ENCODE peak calls at places on chromosomes 2 and 18, in eight cellular contexts. One of them, this sample, is unnamed. For H3K27me3, the result is how much of the 10 kb centered on the place peaks cover.

GRCh38 chr2:235460548-235461047 is 33.2 kb upstream of the AGAP1 start:
- DNase-seq in HCT116: no peak
- DNase-seq in fibroblast of lung: no peak
- DNase-seq in CD4-positive, alpha-beta T cell: no peak
- DNase-seq in adrenal gland: no peak
- DNase-seq in hepatocyte: no peak
- DNase-seq in lung: no peak
- DNase-seq in body of pancreas: no peak
- DNase-seq in this sample: no peak

GRCh38 chr2:98508690-98509054 is 64.0 kb downstream of the INPP4A start:
- DNase-seq in HCT116: no peak
- DNase-seq in fibroblast of lung: peak
- DNase-seq in CD4-positive, alpha-beta T cell: peak
- DNase-seq in adrenal gland: peak
- DNase-seq in hepatocyte: no peak
- DNase-seq in lung: peak
- DNase-seq in body of pancreas: no peak
- DNase-seq in this sample: no peak

GRCh38 chr2:72827999-72828646 is 2.3 kb upstream of the EXOC6B start:
- DNase-seq in HCT116: no peak
- DNase-seq in fibroblast of lung: peak
- DNase-seq in CD4-positive, alpha-beta T cell: no peak
- DNase-seq in adrenal gland: no peak
- DNase-seq in hepatocyte: peak
- DNase-seq in lung: no peak
- DNase-seq in body of pancreas: no peak
- DNase-seq in this sample: no peak

GRCh38 chr2:62194558-62195420 is 1.1 kb upstream of the B3GNT2 start:
- DNase-seq in HCT116: no peak
- DNase-seq in fibroblast of lung: no peak
- DNase-seq in CD4-positive, alpha-beta T cell: no peak
- DNase-seq in adrenal gland: no peak
- DNase-seq in hepatocyte: no peak
- DNase-seq in lung: no peak
- DNase-seq in body of pancreas: no peak
- DNase-seq in this sample: no peak

GRCh38 chr2:10287766-10288165 is 14.9 kb upstream of the HPCAL1 start:
- DNase-seq in HCT116: no peak
- DNase-seq in fibroblast of lung: no peak
- DNase-seq in CD4-positive, alpha-beta T cell: no peak
- DNase-seq in adrenal gland: no peak
- DNase-seq in hepatocyte: no peak
- DNase-seq in lung: no peak
- DNase-seq in body of pancreas: no peak
- DNase-seq in this sample: no peak

GRCh38 chr2:529425-529824 is 147.8 kb downstream of the TMEM18 start:
- DNase-seq in HCT116: peak
- DNase-seq in fibroblast of lung: no peak
- DNase-seq in CD4-positive, alpha-beta T cell: no peak
- DNase-seq in adrenal gland: no peak
- DNase-seq in hepatocyte: peak
- DNase-seq in lung: no peak
- DNase-seq in body of pancreas: no peak
- DNase-seq in this sample: peak

GRCh38 chr2:233356546-233357308 is 2.4 kb downstream of the DGKD start:
- DNase-seq in HCT116: no peak
- DNase-seq in fibroblast of lung: no peak
- DNase-seq in CD4-positive, alpha-beta T cell: no peak
- DNase-seq in adrenal gland: no peak
- DNase-seq in hepatocyte: no peak
- DNase-seq in lung: no peak
- DNase-seq in body of pancreas: no peak
- DNase-seq in this sample: no peak

GRCh38 chr2:220336771-220337170 is 709.3 kb downstream of the SLC4A3 start:
- DNase-seq in HCT116: no peak
- DNase-seq in fibroblast of lung: no peak
- DNase-seq in CD4-positive, alpha-beta T cell: no peak
- DNase-seq in adrenal gland: no peak
- DNase-seq in hepatocyte: no peak
- DNase-seq in lung: no peak
- DNase-seq in body of pancreas: no peak
- DNase-seq in this sample: no peak

GRCh38 chr18:668263-668662 is 10.8 kb downstream of the TYMS start:
- DNase-seq in HCT116: no peak
- DNase-seq in fibroblast of lung: no peak
- DNase-seq in CD4-positive, alpha-beta T cell: no peak
- DNase-seq in adrenal gland: no peak
- DNase-seq in hepatocyte: no peak
- DNase-seq in lung: no peak
- DNase-seq in body of pancreas: no peak
- DNase-seq in this sample: no peak

GRCh38 chr2:214542866-214543265 is 132.0 kb downstream of the VWC2L start:
- DNase-seq in HCT116: no peak
- DNase-seq in fibroblast of lung: peak
- DNase-seq in CD4-positive, alpha-beta T cell: no peak
- DNase-seq in adrenal gland: no peak
- DNase-seq in hepatocyte: no peak
- DNase-seq in lung: no peak
- DNase-seq in body of pancreas: no peak
- DNase-seq in this sample: no peak

GRCh38 chr2:241351640-241352031 is 4.4 kb upstream of the FARP2 start:
- DNase-seq in HCT116: no peak
- DNase-seq in fibroblast of lung: no peak
- DNase-seq in CD4-positive, alpha-beta T cell: no peak
- DNase-seq in adrenal gland: no peak
- DNase-seq in hepatocyte: peak
- DNase-seq in lung: no peak
- DNase-seq in body of pancreas: no peak
- DNase-seq in this sample: no peak

GRCh38 chr2:233656443-233656842 is 15.3 kb upstream of the UGT1A9 start:
- DNase-seq in HCT116: no peak
- DNase-seq in fibroblast of lung: no peak
- DNase-seq in CD4-positive, alpha-beta T cell: no peak
- DNase-seq in adrenal gland: no peak
- DNase-seq in hepatocyte: no peak
- DNase-seq in lung: no peak
- DNase-seq in body of pancreas: no peak
- DNase-seq in this sample: no peak

GRCh38 chr2:224781400-224781799 is 65.2 kb upstream of the CCDC195 start:
- DNase-seq in HCT116: no peak
- DNase-seq in fibroblast of lung: no peak
- DNase-seq in CD4-positive, alpha-beta T cell: no peak
- DNase-seq in adrenal gland: no peak
- DNase-seq in hepatocyte: no peak
- DNase-seq in lung: no peak
- DNase-seq in body of pancreas: no peak
- DNase-seq in this sample: no peak

GRCh38 chr18:76955529-76956170 is 133.3 kb downstream of the ZNF236 start:
- DNase-seq in HCT116: no peak
- DNase-seq in fibroblast of lung: no peak
- DNase-seq in CD4-positive, alpha-beta T cell: no peak
- DNase-seq in adrenal gland: no peak
- DNase-seq in hepatocyte: no peak
- DNase-seq in lung: peak
- DNase-seq in body of pancreas: peak
- DNase-seq in this sample: no peak

GRCh38 chr2:165646321-165646801 is 147.7 kb downstream of the GALNT3 start:
- DNase-seq in HCT116: no peak
- DNase-seq in fibroblast of lung: no peak
- DNase-seq in CD4-positive, alpha-beta T cell: no peak
- DNase-seq in adrenal gland: no peak
- DNase-seq in hepatocyte: peak
- DNase-seq in lung: no peak
- DNase-seq in body of pancreas: no peak
- DNase-seq in this sample: no peak

GRCh38 chr18:26440644-26441043 is 107.7 kb downstream of the KCTD1 start:
- DNase-seq in HCT116: no peak
- DNase-seq in fibroblast of lung: no peak
- DNase-seq in CD4-positive, alpha-beta T cell: no peak
- DNase-seq in adrenal gland: no peak
- DNase-seq in hepatocyte: no peak
- DNase-seq in lung: no peak
- DNase-seq in body of pancreas: no peak
- DNase-seq in this sample: no peak

GRCh38 chr18:26439537-26439936 is 108.8 kb downstream of the KCTD1 start:
- DNase-seq in HCT116: no peak
- DNase-seq in fibroblast of lung: no peak
- DNase-seq in CD4-positive, alpha-beta T cell: no peak
- DNase-seq in adrenal gland: no peak
- DNase-seq in hepatocyte: no peak
- DNase-seq in lung: no peak
- DNase-seq in body of pancreas: no peak
- DNase-seq in this sample: no peak

GRCh38 chr18:26442139-26442538 is 106.2 kb downstream of the KCTD1 start:
- DNase-seq in HCT116: no peak
- DNase-seq in fibroblast of lung: peak
- DNase-seq in CD4-positive, alpha-beta T cell: no peak
- DNase-seq in adrenal gland: no peak
- DNase-seq in hepatocyte: no peak
- DNase-seq in lung: no peak
- DNase-seq in body of pancreas: no peak
- DNase-seq in this sample: no peak

GRCh38 chr18:26438980-26439379 is 109.4 kb downstream of the KCTD1 start:
- DNase-seq in HCT116: no peak
- DNase-seq in fibroblast of lung: no peak
- DNase-seq in CD4-positive, alpha-beta T cell: no peak
- DNase-seq in adrenal gland: no peak
- DNase-seq in hepatocyte: no peak
- DNase-seq in lung: no peak
- DNase-seq in body of pancreas: no peak
- DNase-seq in this sample: no peak

GRCh38 chr18:26443853-26444252 is 104.5 kb downstream of the KCTD1 start:
- DNase-seq in HCT116: no peak
- DNase-seq in fibroblast of lung: no peak
- DNase-seq in CD4-positive, alpha-beta T cell: no peak
- DNase-seq in adrenal gland: no peak
- DNase-seq in hepatocyte: no peak
- DNase-seq in lung: no peak
- DNase-seq in body of pancreas: no peak
- DNase-seq in this sample: no peak
- H3K27me3 ChIP-seq in HCT116: under half
- H3K27me3 ChIP-seq in fibroblast of lung: under half
- H3K27me3 ChIP-seq in CD4-positive, alpha-beta T cell: under half
- H3K27me3 ChIP-seq in adrenal gland: under half
- H3K27me3 ChIP-seq in hepatocyte: under half
- H3K27me3 ChIP-seq in lung: under half
- H3K27me3 ChIP-seq in body of pancreas: under half
- H3K27me3 ChIP-seq in this sample: under half

GRCh38 chr2:161434127-161434526 is 18.0 kb downstream of the TBR1 start:
- DNase-seq in HCT116: no peak
- DNase-seq in fibroblast of lung: no peak
- DNase-seq in CD4-positive, alpha-beta T cell: no peak
- DNase-seq in adrenal gland: no peak
- DNase-seq in hepatocyte: no peak
- DNase-seq in lung: no peak
- DNase-seq in body of pancreas: no peak
- DNase-seq in this sample: no peak

GRCh38 chr2:161430416-161430815 is 14.3 kb downstream of the TBR1 start:
- DNase-seq in HCT116: no peak
- DNase-seq in fibroblast of lung: no peak
- DNase-seq in CD4-positive, alpha-beta T cell: no peak
- DNase-seq in adrenal gland: no peak
- DNase-seq in hepatocyte: no peak
- DNase-seq in lung: no peak
- DNase-seq in body of pancreas: no peak
- DNase-seq in this sample: no peak

GRCh38 chr2:161428240-161428587 is 12.1 kb downstream of the TBR1 start:
- DNase-seq in HCT116: no peak
- DNase-seq in fibroblast of lung: no peak
- DNase-seq in CD4-positive, alpha-beta T cell: no peak
- DNase-seq in adrenal gland: no peak
- DNase-seq in hepatocyte: no peak
- DNase-seq in lung: no peak
- DNase-seq in body of pancreas: no peak
- DNase-seq in this sample: no peak

GRCh38 chr2:161436411-161436810 is 20.3 kb downstream of the TBR1 start:
- DNase-seq in HCT116: no peak
- DNase-seq in fibroblast of lung: peak
- DNase-seq in CD4-positive, alpha-beta T cell: no peak
- DNase-seq in adrenal gland: no peak
- DNase-seq in hepatocyte: no peak
- DNase-seq in lung: no peak
- DNase-seq in body of pancreas: no peak
- DNase-seq in this sample: no peak

DNA sequence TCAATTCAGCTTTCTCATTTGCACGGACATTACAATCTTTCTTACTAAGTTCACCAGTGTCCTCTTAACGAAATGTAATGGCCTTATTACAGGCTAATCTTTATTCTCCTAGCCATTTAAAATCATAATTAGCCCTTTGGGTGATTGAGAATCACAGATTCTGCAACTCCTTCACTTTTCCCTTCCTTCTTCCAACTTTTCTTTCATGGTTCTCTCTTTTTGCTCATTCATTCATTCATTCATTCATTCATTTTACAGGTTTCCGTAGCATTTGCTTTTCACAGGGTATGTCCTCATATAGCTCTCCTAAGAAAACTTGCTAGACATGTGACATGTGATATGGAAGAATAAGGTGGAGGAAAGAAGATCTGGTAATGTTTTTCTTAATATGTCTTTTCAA is 16.0 kb downstream of the TBR1 start:
- DNase-seq in HCT116: no peak
- DNase-seq in fibroblast of lung: no peak
- DNase-seq in CD4-positive, alpha-beta T cell: no peak
- DNase-seq in adrenal gland: no peak
- DNase-seq in hepatocyte: no peak
- DNase-seq in lung: no peak
- DNase-seq in body of pancreas: no peak
- DNase-seq in this sample: no peak
- H3K27me3 ChIP-seq in HCT116: under half
- H3K27me3 ChIP-seq in fibroblast of lung: under half
- H3K27me3 ChIP-seq in CD4-positive, alpha-beta T cell: half or more
- H3K27me3 ChIP-seq in adrenal gland: half or more
- H3K27me3 ChIP-seq in hepatocyte: half or more
- H3K27me3 ChIP-seq in lung: under half
- H3K27me3 ChIP-seq in body of pancreas: under half
- H3K27me3 ChIP-seq in this sample: under half

GRCh38 chr2:120350801-120351324 is 4.9 kb downstream of the INHBB start:
- DNase-seq in HCT116: no peak
- DNase-seq in fibroblast of lung: no peak
- DNase-seq in CD4-positive, alpha-beta T cell: no peak
- DNase-seq in adrenal gland: no peak
- DNase-seq in hepatocyte: no peak
- DNase-seq in lung: peak
- DNase-seq in body of pancreas: no peak
- DNase-seq in this sample: no peak
- H3K27me3 ChIP-seq in HCT116: under half
- H3K27me3 ChIP-seq in fibroblast of lung: under half
- H3K27me3 ChIP-seq in CD4-positive, alpha-beta T cell: under half
- H3K27me3 ChIP-seq in adrenal gland: under half
- H3K27me3 ChIP-seq in hepatocyte: under half
- H3K27me3 ChIP-seq in lung: under half
- H3K27me3 ChIP-seq in body of pancreas: under half
- H3K27me3 ChIP-seq in this sample: under half

DNA sequence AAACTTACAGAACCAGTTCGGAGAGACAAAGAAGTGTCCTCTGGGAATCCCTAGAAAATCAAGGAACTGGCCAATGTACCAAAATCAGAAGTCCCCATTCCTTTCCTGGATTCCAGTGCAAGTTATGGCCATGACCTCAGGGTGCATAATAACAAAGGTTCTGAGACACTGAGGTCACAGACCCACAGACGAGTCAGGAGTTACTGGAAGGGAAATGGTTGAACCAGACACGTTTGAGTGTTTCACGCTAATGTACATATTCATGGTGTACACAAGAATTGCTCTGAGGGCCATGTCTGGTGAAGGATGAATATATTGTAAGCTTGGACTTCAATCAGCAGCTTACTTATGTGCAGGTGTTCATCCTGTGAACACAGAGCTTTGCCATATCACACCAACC is 58.7 kb upstream of the KLHL29 start:
- DNase-seq in HCT116: no peak
- DNase-seq in fibroblast of lung: no peak
- DNase-seq in CD4-positive, alpha-beta T cell: no peak
- DNase-seq in adrenal gland: no peak
- DNase-seq in hepatocyte: no peak
- DNase-seq in lung: no peak
- DNase-seq in body of pancreas: no peak
- DNase-seq in this sample: no peak
- H3K27me3 ChIP-seq in HCT116: half or more
- H3K27me3 ChIP-seq in fibroblast of lung: under half
- H3K27me3 ChIP-seq in CD4-positive, alpha-beta T cell: under half
- H3K27me3 ChIP-seq in adrenal gland: under half
- H3K27me3 ChIP-seq in hepatocyte: under half
- H3K27me3 ChIP-seq in lung: under half
- H3K27me3 ChIP-seq in body of pancreas: under half
- H3K27me3 ChIP-seq in this sample: under half